ENCODE peak calls at places on chromosomes 16 and 17, in six cellular contexts. N is GM06990, B is stomach, T is uterus, J is thoracic aorta, E is body of pancreas. H is an unnamed sample.

GRCh38 chr16:31568577-31569359 is 41.1 kb downstream of the AHSP start:
- DNase-seq in N (no peak), B (peak), T (peak), J (no peak), E (peak), H (peak)

GRCh38 chr17:67046398-67046797 is 2.0 kb downstream of the CACNG1 start:
- DNase-seq in N (no peak), B (no peak), T (no peak), J (no peak), E (no peak), H (no peak)

GRCh38 chr17:59493867-59494266 is 71.5 kb upstream of the DHX40 start:
- DNase-seq in N (no peak), B (no peak), T (no peak), J (no peak), E (no peak), H (no peak)

GRCh38 chr17:65071861-65072260 is 15.3 kb upstream of the GNA13 start:
- DNase-seq in N (no peak), B (no peak), T (no peak), J (no peak), E (no peak), H (no peak)

GRCh38 chr16:86856946-86857586 is 278.7 kb downstream of the FOXL1 start:
- DNase-seq in N (no peak), B (no peak), T (no peak), J (no peak), E (no peak), H (no peak)

GRCh38 chr17:76742958-76743357 is 5.0 kb downstream of the MFSD11 start:
- DNase-seq in N (no peak), B (no peak), T (no peak), J (no peak), E (no peak), H (no peak)

GRCh38 chr17:737561-738113 is 5.2 kb downstream of the TLCD3A start:
- DNase-seq in N (no peak), B (no peak), T (no peak), J (no peak), E (no peak), H (no peak)

GRCh38 chr17:4780325-4781010 is 5.7 kb downstream of the VMO1 start:
- DNase-seq in N (no peak), B (no peak), T (no peak), J (no peak), E (no peak), H (no peak)

GRCh38 chr17:15744885-15745284 is 12.8 kb downstream of the TBC1D26 start:
- DNase-seq in N (no peak), B (no peak), T (no peak), J (no peak), E (no peak), H (no peak)

GRCh38 chr16:12575288-12575687 is 228.4 kb downstream of the CPPED1 start:
- DNase-seq in N (no peak), B (no peak), T (no peak), J (no peak), E (no peak), H (no peak)

GRCh38 chr17:2081564-2081963 is 26.7 kb downstream of the HIC1 start:
- DNase-seq in N (no peak), B (no peak), T (peak), J (no peak), E (no peak), H (no peak)

GRCh38 chr17:71482625-71483024 is 638.2 kb upstream of the SOX9 start:
- DNase-seq in N (no peak), B (no peak), T (no peak), J (no peak), E (no peak), H (no peak)

GRCh38 chr17:82876602-82877391 is 37.0 kb upstream of the ZNF750 start:
- DNase-seq in N (no peak), B (peak), T (peak), J (no peak), E (peak), H (no peak)

GRCh38 chr16:30948087-30948955 is 547 bp upstream of the ORAI3 start:
- DNase-seq in N (peak), B (peak), T (peak), J (peak), E (peak), H (peak)

GRCh38 chr16:62041401-62041800 is 5.2 kb upstream of the CDH8 start:
- DNase-seq in N (no peak), B (no peak), T (no peak), J (no peak), E (no peak), H (no peak)

GRCh38 chr16:81231014-81231413 is 7.5 kb upstream of the BCO1 start:
- DNase-seq in N (no peak), B (no peak), T (no peak), J (no peak), E (no peak), H (no peak)

GRCh38 chr17:8586766-8587165 is 43.8 kb downstream of the MYH10 start:
- DNase-seq in N (no peak), B (no peak), T (no peak), J (no peak), E (no peak), H (no peak)

GRCh38 chr16:29876186-29876577 is 13.2 kb upstream of the CDIPT start:
- DNase-seq in N (no peak), B (no peak), T (no peak), J (no peak), E (no peak), H (no peak)

GRCh38 chr17:39194985-39195524 is 2.4 kb downstream of the CACNB1 start:
- DNase-seq in N (no peak), B (no peak), T (no peak), J (no peak), E (no peak), H (no peak)

GRCh38 chr17:73625975-73626706 is 18.1 kb downstream of the SDK2 start:
- DNase-seq in N (no peak), B (no peak), T (no peak), J (no peak), E (no peak), H (no peak)

GRCh38 chr16:73082608-73083007 is 34.7 kb upstream of the ZFHX3 start:
- DNase-seq in N (no peak), B (no peak), T (no peak), J (no peak), E (no peak), H (no peak)

GRCh38 chr17:63740464-63741181 is 976 bp downstream of the STRADA start:
- DNase-seq in N (peak), B (no peak), T (no peak), J (no peak), E (no peak), H (no peak)

GRCh38 chr17:64097196-64097936 is 32.6 kb downstream of the ERN1 start:
- DNase-seq in N (no peak), B (no peak), T (peak), J (no peak), E (no peak), H (no peak)

GRCh38 chr17:73742915-73743314 is 98.7 kb upstream of the SDK2 start:
- DNase-seq in N (no peak), B (no peak), T (no peak), J (no peak), E (no peak), H (no peak)

GRCh38 chr17:45160505-45161287 is 979 bp upstream of the HEXIM2 start:
- DNase-seq in N (no peak), B (peak), T (peak), J (no peak), E (peak), H (no peak)

GRCh38 chr16:75385507-75386152 is 47.7 kb downstream of the CFDP1 start:
- DNase-seq in N (peak), B (no peak), T (peak), J (no peak), E (no peak), H (no peak)

GRCh38 chr17:68840073-68840472 is 115.1 kb downstream of the ABCA8 start:
- DNase-seq in N (no peak), B (no peak), T (no peak), J (no peak), E (no peak), H (no peak)

GRCh38 chr16:78584213-78584860 is 484.9 kb downstream of the WWOX start:
- DNase-seq in N (no peak), B (no peak), T (no peak), J (no peak), E (no peak), H (no peak)

GRCh38 chr17:77701996-77702395 is 256.5 kb upstream of the TNRC6C start:
- DNase-seq in N (no peak), B (no peak), T (no peak), J (no peak), E (no peak), H (no peak)

GRCh38 chr16:27355610-27356009 is 41.8 kb downstream of the IL4R start:
- DNase-seq in N (no peak), B (peak), T (no peak), J (no peak), E (peak), H (peak)

GRCh38 chr16:55497558-55497957 is 11.3 kb upstream of the LPCAT2 start:
- DNase-seq in N (no peak), B (no peak), T (no peak), J (no peak), E (no peak), H (no peak)

GRCh38 chr16:853981-854807 is 53.7 kb upstream of the GNG13 start:
- DNase-seq in N (no peak), B (no peak), T (no peak), J (no peak), E (no peak), H (no peak)

GRCh38 chr17:13544292-13544691 is 57.4 kb downstream of the HS3ST3A1 start:
- DNase-seq in N (no peak), B (no peak), T (peak), J (no peak), E (no peak), H (no peak)

GRCh38 chr16:77856455-77857138 is 68.2 kb downstream of the VAT1L start:
- DNase-seq in N (no peak), B (no peak), T (no peak), J (no peak), E (no peak), H (no peak)

GRCh38 chr16:88429387-88430184 is 23.5 kb upstream of the ZFPM1 start:
- DNase-seq in N (no peak), B (no peak), T (no peak), J (no peak), E (no peak), H (no peak)

GRCh38 chr16:88428616-88429386 is 24.3 kb upstream of the ZFPM1 start:
- DNase-seq in N (no peak), B (no peak), T (no peak), J (no peak), E (no peak), H (no peak)

GRCh38 chr16:88430524-88431446 is 22.3 kb upstream of the ZFPM1 start:
- DNase-seq in N (peak), B (no peak), T (no peak), J (no peak), E (no peak), H (no peak)

GRCh38 chr16:88431651-88432050 is 21.4 kb upstream of the ZFPM1 start:
- DNase-seq in N (no peak), B (no peak), T (no peak), J (no peak), E (no peak), H (no peak)

GRCh38 chr16:88430185-88430523 is 22.9 kb upstream of the ZFPM1 start:
- DNase-seq in N (no peak), B (no peak), T (no peak), J (no peak), E (no peak), H (no peak)
- H3K4me3 ChIP-seq in N (peak), B (peak), T (peak), J (peak), E (peak), H (peak)

GRCh38 chr16:89711601-89712475 is 8.9 kb downstream of the VPS9D1 start:
- DNase-seq in N (peak), B (peak), T (no peak), J (no peak), E (peak), H (no peak)
- H3K4me3 ChIP-seq in N (peak), B (peak), T (peak), J (peak), E (peak), H (peak)

GRCh38 chr17:81481815-81482505 is 30.6 kb downstream of the ACTG1 start:
- DNase-seq in N (no peak), B (no peak), T (no peak), J (no peak), E (no peak), H (no peak)
- H3K4me3 ChIP-seq in N (no peak), B (peak), T (peak), J (peak), E (no peak), H (peak)

GRCh38 chr16:58367252-58367651 is 25.0 kb upstream of the GINS3 start:
- DNase-seq in N (no peak), B (no peak), T (no peak), J (no peak), E (no peak), H (no peak)
- H3K4me3 ChIP-seq in N (no peak), B (no peak), T (no peak), J (no peak), E (no peak), H (no peak)

DNA sequence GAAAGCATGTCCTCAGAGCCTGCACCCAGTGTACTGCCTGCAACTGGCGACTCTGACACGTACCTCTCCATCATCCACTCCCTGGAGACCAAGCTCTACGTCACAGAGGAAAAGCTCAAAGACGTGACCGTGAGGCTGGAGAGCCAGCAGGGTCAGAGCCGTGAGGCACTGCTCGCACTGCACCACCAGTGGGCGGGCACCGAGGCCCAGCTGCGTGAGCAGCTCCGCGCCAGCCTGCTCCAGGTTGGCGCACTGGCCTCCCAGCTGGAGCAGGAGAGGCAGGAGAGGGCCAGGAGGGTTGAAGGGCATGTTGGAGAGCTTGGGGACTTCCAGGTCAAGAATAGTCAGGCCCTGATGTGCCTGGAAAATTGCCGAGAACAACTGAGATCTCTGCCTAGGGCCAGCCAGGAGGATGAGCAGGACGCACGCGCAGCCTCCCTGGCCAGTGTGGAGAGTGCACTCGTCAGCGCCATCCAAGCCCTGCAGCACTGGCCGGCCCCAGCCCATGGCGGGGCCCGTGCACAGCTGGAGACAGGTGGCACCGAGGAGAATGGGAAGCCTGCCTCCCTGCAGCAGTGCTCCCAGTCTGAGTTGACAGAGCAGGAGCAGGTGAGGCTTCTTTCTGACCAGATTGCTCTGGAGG is 40.3 kb downstream of the PLD6 start:
- DNase-seq in N (no peak), B (no peak), T (no peak), J (no peak), E (no peak), H (no peak)
- H3K4me3 ChIP-seq in N (no peak), B (no peak), T (no peak), J (no peak), E (no peak), H (no peak)

GRCh38 chr17:41304091-41304490 is 1.4 kb upstream of the KRTAP29-1 start:
- DNase-seq in N (no peak), B (no peak), T (no peak), J (no peak), E (no peak), H (no peak)
- H3K4me3 ChIP-seq in N (no peak), B (no peak), T (no peak), J (no peak), E (no peak), H (no peak)

DNA sequence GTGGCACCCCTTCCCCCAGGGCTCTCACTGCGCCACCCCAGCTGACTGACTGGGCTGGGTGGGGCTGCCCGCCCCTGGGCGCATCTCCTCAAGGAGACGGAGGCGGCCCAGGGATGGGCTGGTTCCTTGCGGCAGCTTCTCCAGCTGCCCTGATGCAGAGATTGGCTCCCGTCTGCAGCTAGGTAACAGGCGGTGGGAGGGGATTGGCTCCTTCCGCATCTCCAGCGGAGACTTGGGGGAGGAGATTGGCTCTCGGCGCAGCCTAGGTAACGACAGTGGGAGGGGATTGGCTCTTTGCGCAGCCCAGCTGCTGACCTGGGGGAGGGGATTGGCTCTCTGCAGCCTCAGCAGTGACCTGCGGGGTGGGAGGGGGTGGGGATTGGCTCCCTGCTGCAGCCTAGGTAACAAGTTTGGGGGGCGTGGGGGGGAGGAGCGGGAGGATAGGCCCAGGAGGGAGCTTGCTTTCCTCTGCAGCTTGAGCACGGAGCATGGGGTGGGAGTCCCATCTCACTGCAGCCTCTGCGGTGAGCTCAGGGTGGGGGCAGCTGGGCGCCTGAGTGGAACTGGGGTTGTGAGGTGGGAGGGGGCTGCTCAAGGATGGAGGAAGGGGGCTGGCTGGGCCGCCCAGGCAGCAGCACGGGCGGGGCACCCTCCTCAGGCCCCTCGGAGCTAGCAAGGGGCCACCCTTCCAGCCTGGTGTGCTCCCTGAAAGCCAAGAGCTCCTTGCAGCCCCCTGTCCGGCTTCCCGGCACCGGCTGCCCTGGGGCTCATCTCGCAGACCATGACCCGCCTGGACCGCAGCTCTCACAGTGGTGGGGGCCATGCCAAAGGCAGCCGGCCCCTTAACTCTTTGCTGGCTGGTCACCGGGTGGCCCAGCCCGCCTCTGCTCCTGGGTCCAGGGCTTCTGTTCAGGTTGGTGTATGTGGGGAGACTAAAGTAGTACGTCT is 6.4 kb downstream of the NFE2L1 start:
- DNase-seq in N (no peak), B (peak), T (peak), J (no peak), E (peak), H (peak)
- H3K4me3 ChIP-seq in N (no peak), B (peak), T (peak), J (peak), E (no peak), H (peak)